ENCODE peak calls at places on chromosomes 1 and 21, in six cellular contexts. One of them, this sample, is unnamed.

GRCh38 chr1:109513110-109513702 is 3.7 kb upstream of the AMIGO1 start:
- DNase-seq in mesenchymal stem cell: no peak
- DNase-seq in H9: no peak
- DNase-seq in IMR-90: no peak
- DNase-seq in trophoblast cell: no peak
- DNase-seq in H1: no peak
- DNase-seq in this sample: no peak

GRCh38 chr1:202085682-202086373 is 36.9 kb upstream of the GPR37L1 start:
- DNase-seq in mesenchymal stem cell: peak; percentile 42
- DNase-seq in H1: peak; percentile 56
- DNase-seq in trophoblast cell: no peak
- DNase-seq in IMR-90: peak; percentile 35
- DNase-seq in H9: peak; percentile 73
- DNase-seq in this sample: no peak

GRCh38 chr1:155504207-155504606 is 58.4 kb downstream of the ASH1L start:
- DNase-seq in H9: no peak
- DNase-seq in H1: no peak
- DNase-seq in trophoblast cell: no peak
- DNase-seq in mesenchymal stem cell: peak; percentile 44
- DNase-seq in IMR-90: peak; percentile 42
- DNase-seq in this sample: no peak

GRCh38 chr21:35616090-35616489 is 444.2 kb downstream of the SETD4 start:
- DNase-seq in mesenchymal stem cell: peak; percentile 29
- DNase-seq in H9: no peak
- DNase-seq in H1: no peak
- DNase-seq in trophoblast cell: no peak
- DNase-seq in IMR-90: peak; percentile 70
- DNase-seq in this sample: no peak

GRCh38 chr1:8398677-8399076 is 80.8 kb downstream of the SLC45A1 start:
- DNase-seq in trophoblast cell: no peak
- DNase-seq in H1: no peak
- DNase-seq in IMR-90: no peak
- DNase-seq in mesenchymal stem cell: no peak
- DNase-seq in H9: no peak
- DNase-seq in this sample: no peak

GRCh38 chr1:86352096-86352495 is 44.0 kb downstream of the ODF2L start:
- DNase-seq in mesenchymal stem cell: no peak
- DNase-seq in IMR-90: no peak
- DNase-seq in H1: no peak
- DNase-seq in trophoblast cell: no peak
- DNase-seq in H9: no peak
- DNase-seq in this sample: no peak

GRCh38 chr1:119647734-119648619 is at the start of gene ZNF697:
- DNase-seq in IMR-90: peak; percentile 98
- DNase-seq in H1: peak; percentile 88
- DNase-seq in trophoblast cell: peak; percentile 98
- DNase-seq in H9: peak; percentile 96
- DNase-seq in mesenchymal stem cell: peak; percentile 97
- DNase-seq in this sample: peak; percentile 87

GRCh38 chr1:20358761-20359263 is 68.1 kb downstream of the VWA5B1 start:
- DNase-seq in trophoblast cell: no peak
- DNase-seq in mesenchymal stem cell: no peak
- DNase-seq in H9: peak; percentile 38
- DNase-seq in H1: no peak
- DNase-seq in IMR-90: peak; percentile 61
- DNase-seq in this sample: no peak

GRCh38 chr1:245160976-245161375 is 6.2 kb downstream of the KIF26B start:
- DNase-seq in trophoblast cell: no peak
- DNase-seq in mesenchymal stem cell: no peak
- DNase-seq in H1: no peak
- DNase-seq in IMR-90: no peak
- DNase-seq in H9: no peak
- DNase-seq in this sample: no peak

GRCh38 chr1:2644171-2644570 is 11.4 kb upstream of the MMEL1 start:
- DNase-seq in H1: no peak
- DNase-seq in trophoblast cell: no peak
- DNase-seq in H9: no peak
- DNase-seq in mesenchymal stem cell: no peak
- DNase-seq in IMR-90: no peak
- DNase-seq in this sample: no peak

GRCh38 chr1:154420172-154420571 is 15.0 kb downstream of the IL6R start:
- DNase-seq in mesenchymal stem cell: peak; percentile 93
- DNase-seq in H9: no peak
- DNase-seq in IMR-90: peak; percentile 91
- DNase-seq in trophoblast cell: peak; percentile 19
- DNase-seq in H1: no peak
- DNase-seq in this sample: no peak

GRCh38 chr1:239719642-239720258 is 333.4 kb downstream of the CHRM3 start:
- DNase-seq in mesenchymal stem cell: no peak
- DNase-seq in IMR-90: no peak
- DNase-seq in H1: no peak
- DNase-seq in H9: no peak
- DNase-seq in trophoblast cell: no peak
- DNase-seq in this sample: no peak

GRCh38 chr1:28044399-28044798 is 44.0 kb downstream of the EYA3 start:
- DNase-seq in trophoblast cell: no peak
- DNase-seq in H1: no peak
- DNase-seq in mesenchymal stem cell: no peak
- DNase-seq in H9: no peak
- DNase-seq in IMR-90: no peak
- DNase-seq in this sample: no peak

GRCh38 chr1:43552813-43553212 is 22.1 kb downstream of the PTPRF start:
- DNase-seq in mesenchymal stem cell: no peak
- DNase-seq in H1: no peak
- DNase-seq in H9: no peak
- DNase-seq in IMR-90: peak; percentile 47
- DNase-seq in trophoblast cell: no peak
- DNase-seq in this sample: no peak

GRCh38 chr1:203306089-203306969 is 1.0 kb downstream of the BTG2 start:
- DNase-seq in mesenchymal stem cell: peak; percentile 79
- DNase-seq in trophoblast cell: peak; percentile 48
- DNase-seq in H1: no peak
- DNase-seq in H9: no peak
- DNase-seq in IMR-90: peak; percentile 75
- DNase-seq in this sample: no peak

GRCh38 chr1:44784094-44785026 is 3.6 kb downstream of the BEST4 start:
- DNase-seq in H9: peak; percentile 61
- DNase-seq in H1: peak; percentile 80
- DNase-seq in IMR-90: no peak
- DNase-seq in trophoblast cell: no peak
- DNase-seq in mesenchymal stem cell: no peak
- DNase-seq in this sample: no peak

GRCh38 chr1:150507912-150508864 is at the start of gene ECM1:
- DNase-seq in mesenchymal stem cell: peak; percentile 88
- DNase-seq in H1: no peak
- DNase-seq in H9: no peak
- DNase-seq in trophoblast cell: peak; percentile 32
- DNase-seq in IMR-90: peak; percentile 84
- DNase-seq in this sample: no peak

GRCh38 chr1:180953291-180953747 is 40.6 kb downstream of the KIAA1614 start:
- DNase-seq in trophoblast cell: peak; percentile 29
- DNase-seq in H1: no peak
- DNase-seq in mesenchymal stem cell: no peak
- DNase-seq in H9: no peak
- DNase-seq in IMR-90: no peak
- DNase-seq in this sample: no peak

DNA sequence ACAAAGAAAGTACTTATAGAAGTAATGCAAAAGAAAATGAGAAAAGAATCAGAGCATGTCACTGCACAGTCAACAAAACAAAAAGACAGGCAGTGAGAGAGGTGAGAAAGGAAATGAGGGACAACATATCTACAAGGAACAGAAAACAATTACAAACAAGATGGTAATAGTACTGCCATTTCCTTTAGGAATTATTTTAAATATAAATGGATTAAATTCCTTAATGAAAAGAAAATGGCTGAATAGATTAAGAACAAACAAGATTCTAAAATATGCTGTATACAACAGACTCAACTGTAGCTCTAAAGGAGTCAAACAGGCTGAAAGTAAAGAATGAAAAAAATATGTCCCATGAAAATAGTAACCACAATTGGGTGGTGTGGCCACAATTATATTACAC is 22.1 kb upstream of the ZNF124 start:
- DNase-seq in IMR-90: no peak
- DNase-seq in H9: no peak
- DNase-seq in trophoblast cell: no peak
- DNase-seq in H1: no peak
- DNase-seq in mesenchymal stem cell: no peak
- DNase-seq in this sample: no peak
- H3K9me3 ChIP-seq in IMR-90: peaks cover 13% of the 10 kb centered on the region
- H3K9me3 ChIP-seq in H9: peaks cover 16% of the 10 kb centered on the region
- H3K9me3 ChIP-seq in trophoblast cell: peaks cover 3% of the 10 kb centered on the region
- H3K9me3 ChIP-seq in H1: peaks cover 23% of the 10 kb centered on the region
- H3K9me3 ChIP-seq in mesenchymal stem cell: peaks cover 96% of the 10 kb centered on the region
- H3K9me3 ChIP-seq in this sample: peaks cover 69% of the 10 kb centered on the region

GRCh38 chr1:38028671-38029070 is 16.1 kb downstream of the UTP11 start:
- DNase-seq in mesenchymal stem cell: no peak
- DNase-seq in IMR-90: no peak
- DNase-seq in H9: peak; percentile 43
- DNase-seq in trophoblast cell: no peak
- DNase-seq in H1: peak; percentile 60
- DNase-seq in this sample: no peak
- H4K91ac ChIP-seq in mesenchymal stem cell: no peak overlapping the region
- H4K91ac ChIP-seq in IMR-90: no peak overlapping the region
- H4K91ac ChIP-seq in H9: no peak overlapping the region
- H4K91ac ChIP-seq in trophoblast cell: no peak overlapping the region
- H4K91ac ChIP-seq in H1: no peak overlapping the region
- H4K91ac ChIP-seq in this sample: no peak overlapping the region

DNA sequence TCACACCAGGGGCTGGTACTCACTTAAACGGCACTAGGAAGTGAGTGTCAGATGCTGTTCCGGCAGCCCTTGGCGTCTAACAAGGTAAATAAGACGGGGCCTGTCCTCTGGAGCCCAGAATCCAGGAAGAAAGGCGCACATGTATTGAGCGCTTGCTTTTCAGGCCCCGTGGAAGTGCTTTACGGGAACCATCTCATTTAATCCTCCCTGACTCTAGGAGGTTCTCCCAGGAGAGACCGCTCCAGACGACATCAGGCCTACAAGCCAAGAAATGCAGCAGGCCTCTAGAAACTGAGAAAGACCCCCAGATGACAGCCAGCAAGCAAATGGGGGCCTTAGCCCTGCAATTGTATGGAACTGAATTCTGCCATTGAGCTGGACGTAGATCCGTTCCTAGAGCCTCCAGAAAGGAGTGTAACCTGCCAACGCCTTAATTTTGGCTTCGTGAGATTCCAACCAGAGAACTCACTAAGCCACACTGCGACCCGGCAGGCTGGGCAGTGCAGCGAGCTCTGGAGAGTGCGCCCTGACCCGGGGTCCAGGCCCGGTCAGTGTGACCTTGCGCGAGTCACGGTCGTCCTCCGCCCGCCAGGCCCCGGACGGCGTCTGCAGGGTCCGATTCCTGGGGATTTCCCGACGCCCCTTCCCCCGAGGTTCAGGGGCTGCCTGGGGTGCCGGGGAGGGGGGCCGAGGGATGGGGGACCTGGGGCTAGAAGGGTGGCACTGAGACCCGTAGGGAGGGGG is 532 bp upstream of the MANEAL start:
- DNase-seq in H9: peak; percentile 34
- DNase-seq in IMR-90: no peak
- DNase-seq in H1: peak; percentile 51
- DNase-seq in mesenchymal stem cell: no peak
- DNase-seq in trophoblast cell: no peak
- DNase-seq in this sample: no peak
- H3K9me3 ChIP-seq in H9: no peaks in the 10 kb centered on the region
- H3K9me3 ChIP-seq in IMR-90: no peaks in the 10 kb centered on the region
- H3K9me3 ChIP-seq in H1: no peaks in the 10 kb centered on the region
- H3K9me3 ChIP-seq in mesenchymal stem cell: no peaks in the 10 kb centered on the region
- H3K9me3 ChIP-seq in trophoblast cell: no peaks in the 10 kb centered on the region
- H3K9me3 ChIP-seq in this sample: no peaks in the 10 kb centered on the region

GRCh38 chr1:236397173-236397759 is 3.2 kb downstream of the EDARADD start:
- DNase-seq in H1: peak; percentile 32
- DNase-seq in IMR-90: no peak
- DNase-seq in mesenchymal stem cell: no peak
- DNase-seq in H9: no peak
- DNase-seq in trophoblast cell: no peak
- DNase-seq in this sample: no peak
- H4K91ac ChIP-seq in H1: no peak overlapping the region
- H4K91ac ChIP-seq in IMR-90: no peak overlapping the region
- H4K91ac ChIP-seq in mesenchymal stem cell: no peak overlapping the region
- H4K91ac ChIP-seq in H9: no peak overlapping the region
- H4K91ac ChIP-seq in trophoblast cell: no peak overlapping the region
- H4K91ac ChIP-seq in this sample: no peak overlapping the region

DNA sequence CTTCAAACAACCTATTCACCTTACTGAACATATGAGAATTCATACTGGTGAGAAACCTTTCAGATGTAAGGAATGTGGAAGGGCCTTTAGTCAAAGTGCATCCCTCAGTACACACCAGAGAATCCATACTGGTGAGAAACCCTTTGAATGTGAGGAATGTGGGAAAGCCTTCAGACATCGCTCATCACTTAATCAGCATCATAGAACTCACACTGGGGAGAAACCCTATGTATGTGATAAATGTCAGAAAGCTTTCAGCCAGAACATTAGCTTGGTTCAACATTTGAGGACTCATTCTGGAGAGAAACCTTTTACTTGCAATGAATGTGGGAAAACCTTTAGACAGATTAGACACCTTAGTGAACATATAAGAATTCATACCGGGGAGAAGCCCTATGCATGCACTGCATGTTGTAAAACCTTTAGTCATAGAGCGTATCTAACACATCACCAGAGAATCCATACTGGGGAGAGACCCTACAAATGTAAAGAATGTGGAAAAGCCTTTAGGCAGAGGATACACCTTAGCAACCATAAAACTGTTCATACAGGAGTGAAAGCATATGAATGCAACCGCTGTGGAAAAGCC is 13.2 kb upstream of the EXO5 start:
- DNase-seq in H9: no peak
- DNase-seq in H1: no peak
- DNase-seq in IMR-90: no peak
- DNase-seq in trophoblast cell: no peak
- DNase-seq in mesenchymal stem cell: peak; percentile 11
- DNase-seq in this sample: no peak
- H3K9me3 ChIP-seq in H9: peaks cover 15% of the 10 kb centered on the region
- H3K9me3 ChIP-seq in H1: peaks cover 23% of the 10 kb centered on the region
- H3K9me3 ChIP-seq in IMR-90: peaks cover 46% of the 10 kb centered on the region
- H3K9me3 ChIP-seq in trophoblast cell: peaks cover 9% of the 10 kb centered on the region
- H3K9me3 ChIP-seq in mesenchymal stem cell: peaks cover 85% of the 10 kb centered on the region
- H3K9me3 ChIP-seq in this sample: peaks cover 8% of the 10 kb centered on the region

GRCh38 chr1:42165511-42166210 is 1.1 kb upstream of the GUCA2A start:
- DNase-seq in H1: no peak
- DNase-seq in trophoblast cell: peak; percentile 99
- DNase-seq in mesenchymal stem cell: peak; percentile 18
- DNase-seq in IMR-90: peak; percentile 31
- DNase-seq in H9: no peak
- DNase-seq in this sample: no peak

GRCh38 chr1:42164551-42165420 is at the start of gene GUCA2A:
- DNase-seq in trophoblast cell: peak; percentile 65
- DNase-seq in H9: no peak
- DNase-seq in H1: no peak
- DNase-seq in IMR-90: no peak
- DNase-seq in mesenchymal stem cell: no peak
- DNase-seq in this sample: no peak

GRCh38 chr1:42163536-42164503 is 725 bp downstream of the GUCA2A start:
- DNase-seq in H1: no peak
- DNase-seq in IMR-90: no peak
- DNase-seq in H9: no peak
- DNase-seq in mesenchymal stem cell: no peak
- DNase-seq in trophoblast cell: no peak
- DNase-seq in this sample: no peak

GRCh38 chr1:42162181-42162580 is 2.4 kb downstream of the GUCA2A start:
- DNase-seq in H1: no peak
- DNase-seq in mesenchymal stem cell: no peak
- DNase-seq in IMR-90: no peak
- DNase-seq in H9: no peak
- DNase-seq in trophoblast cell: no peak
- DNase-seq in this sample: no peak

GRCh38 chr1:42163114-42163513 is 1.4 kb downstream of the GUCA2A start:
- DNase-seq in IMR-90: no peak
- DNase-seq in H9: no peak
- DNase-seq in trophoblast cell: no peak
- DNase-seq in H1: no peak
- DNase-seq in mesenchymal stem cell: no peak
- DNase-seq in this sample: no peak
- H4K91ac ChIP-seq in IMR-90: no peak overlapping the region
- H4K91ac ChIP-seq in H9: no peak overlapping the region
- H4K91ac ChIP-seq in trophoblast cell: no peak overlapping the region
- H4K91ac ChIP-seq in H1: no peak overlapping the region
- H4K91ac ChIP-seq in mesenchymal stem cell: no peak overlapping the region
- H4K91ac ChIP-seq in this sample: no peak overlapping the region